ENCODE peak calls at places on chromosomes 11 and 22, in eight cellular contexts. One of them, this sample, is unnamed.
A peak's percentile ranks its signal among the peaks of the same experiment; 100 is the strongest.

GRCh38 chr11:2380807-2381350 is 3.8 kb downstream of the CD81 start:
- DNase-seq in endothelial cell: no peak
- DNase-seq in body of pancreas: peak; percentile 87
- DNase-seq in dorsolateral prefrontal cortex: no peak
- DNase-seq in CD4-positive, CD25-positive, alpha-beta regulatory T cell: no peak
- DNase-seq in naive B cell: no peak
- DNase-seq in dermis blood vessel endothelial cell: peak; percentile 76
- DNase-seq in heart right ventricle: peak; percentile 75
- DNase-seq in this sample: no peak

GRCh38 chr22:41234815-41235687 is 5.7 kb downstream of the CHADL start:
- DNase-seq in body of pancreas: no peak
- DNase-seq in dorsolateral prefrontal cortex: no peak
- DNase-seq in endothelial cell: no peak
- DNase-seq in heart right ventricle: no peak
- DNase-seq in naive B cell: no peak
- DNase-seq in CD4-positive, CD25-positive, alpha-beta regulatory T cell: no peak
- DNase-seq in dermis blood vessel endothelial cell: no peak
- DNase-seq in this sample: no peak

GRCh38 chr11:57458410-57459111 is 1.8 kb upstream of the RTN4RL2 start:
- DNase-seq in naive B cell: peak; percentile 45
- DNase-seq in dermis blood vessel endothelial cell: peak; percentile 56
- DNase-seq in dorsolateral prefrontal cortex: no peak
- DNase-seq in heart right ventricle: peak; percentile 52
- DNase-seq in CD4-positive, CD25-positive, alpha-beta regulatory T cell: peak; percentile 26
- DNase-seq in body of pancreas: peak; percentile 39
- DNase-seq in endothelial cell: peak; percentile 61
- DNase-seq in this sample: no peak

GRCh38 chr11:90229791-90230190 is 6.9 kb upstream of the CHORDC1 start:
- DNase-seq in heart right ventricle: no peak
- DNase-seq in body of pancreas: no peak
- DNase-seq in naive B cell: no peak
- DNase-seq in dermis blood vessel endothelial cell: no peak
- DNase-seq in endothelial cell: no peak
- DNase-seq in CD4-positive, CD25-positive, alpha-beta regulatory T cell: no peak
- DNase-seq in dorsolateral prefrontal cortex: no peak
- DNase-seq in this sample: no peak

GRCh38 chr11:91981995-91982394 is 242.6 kb upstream of the FAT3 start:
- DNase-seq in dorsolateral prefrontal cortex: no peak
- DNase-seq in endothelial cell: no peak
- DNase-seq in CD4-positive, CD25-positive, alpha-beta regulatory T cell: no peak
- DNase-seq in naive B cell: no peak
- DNase-seq in heart right ventricle: peak; percentile 19
- DNase-seq in dermis blood vessel endothelial cell: no peak
- DNase-seq in body of pancreas: peak; percentile 67
- DNase-seq in this sample: no peak

GRCh38 chr11:13818325-13818724 is 144.2 kb upstream of the SPON1 start:
- DNase-seq in dermis blood vessel endothelial cell: no peak
- DNase-seq in dorsolateral prefrontal cortex: no peak
- DNase-seq in CD4-positive, CD25-positive, alpha-beta regulatory T cell: no peak
- DNase-seq in naive B cell: no peak
- DNase-seq in endothelial cell: no peak
- DNase-seq in body of pancreas: no peak
- DNase-seq in heart right ventricle: no peak
- DNase-seq in this sample: no peak

GRCh38 chr22:32355760-32356159 is 1.9 kb upstream of the RFPL3 start:
- DNase-seq in endothelial cell: no peak
- DNase-seq in CD4-positive, CD25-positive, alpha-beta regulatory T cell: peak; percentile 6
- DNase-seq in naive B cell: no peak
- DNase-seq in body of pancreas: no peak
- DNase-seq in heart right ventricle: no peak
- DNase-seq in dorsolateral prefrontal cortex: no peak
- DNase-seq in dermis blood vessel endothelial cell: peak; percentile 33
- DNase-seq in this sample: no peak

GRCh38 chr22:31125521-31126117 is 2.9 kb downstream of the INPP5J start:
- DNase-seq in naive B cell: no peak
- DNase-seq in body of pancreas: no peak
- DNase-seq in CD4-positive, CD25-positive, alpha-beta regulatory T cell: no peak
- DNase-seq in dermis blood vessel endothelial cell: no peak
- DNase-seq in heart right ventricle: no peak
- DNase-seq in endothelial cell: no peak
- DNase-seq in dorsolateral prefrontal cortex: no peak
- DNase-seq in this sample: no peak

GRCh38 chr11:24005202-24005876 is 491.5 kb upstream of the LUZP2 start:
- DNase-seq in endothelial cell: no peak
- DNase-seq in naive B cell: no peak
- DNase-seq in dorsolateral prefrontal cortex: no peak
- DNase-seq in dermis blood vessel endothelial cell: no peak
- DNase-seq in body of pancreas: no peak
- DNase-seq in heart right ventricle: no peak
- DNase-seq in CD4-positive, CD25-positive, alpha-beta regulatory T cell: no peak
- DNase-seq in this sample: no peak

GRCh38 chr11:82557274-82557673 is 176.4 kb downstream of the FAM181B start:
- DNase-seq in dorsolateral prefrontal cortex: no peak
- DNase-seq in heart right ventricle: peak; percentile 11
- DNase-seq in body of pancreas: peak; percentile 36
- DNase-seq in CD4-positive, CD25-positive, alpha-beta regulatory T cell: no peak
- DNase-seq in dermis blood vessel endothelial cell: no peak
- DNase-seq in naive B cell: peak; percentile 72
- DNase-seq in endothelial cell: no peak
- DNase-seq in this sample: no peak

GRCh38 chr11:57574061-57574460 is 6.6 kb upstream of the UBE2L6 start:
- DNase-seq in endothelial cell: no peak
- DNase-seq in body of pancreas: no peak
- DNase-seq in dermis blood vessel endothelial cell: no peak
- DNase-seq in dorsolateral prefrontal cortex: no peak
- DNase-seq in naive B cell: no peak
- DNase-seq in CD4-positive, CD25-positive, alpha-beta regulatory T cell: no peak
- DNase-seq in heart right ventricle: no peak
- DNase-seq in this sample: no peak

GRCh38 chr22:39117585-39118191 is 20.6 kb downstream of the APOBEC3H start:
- DNase-seq in dorsolateral prefrontal cortex: no peak
- DNase-seq in CD4-positive, CD25-positive, alpha-beta regulatory T cell: peak; percentile 92
- DNase-seq in dermis blood vessel endothelial cell: peak; percentile 70
- DNase-seq in endothelial cell: peak; percentile 71
- DNase-seq in heart right ventricle: peak; percentile 32
- DNase-seq in naive B cell: peak; percentile 62
- DNase-seq in body of pancreas: peak; percentile 65
- DNase-seq in this sample: peak; percentile 58

GRCh38 chr22:42083119-42083518 is 3.6 kb downstream of the SMDT1 start:
- DNase-seq in CD4-positive, CD25-positive, alpha-beta regulatory T cell: no peak
- DNase-seq in body of pancreas: no peak
- DNase-seq in naive B cell: no peak
- DNase-seq in dermis blood vessel endothelial cell: no peak
- DNase-seq in heart right ventricle: no peak
- DNase-seq in endothelial cell: no peak
- DNase-seq in dorsolateral prefrontal cortex: no peak
- DNase-seq in this sample: no peak

GRCh38 chr11:64763804-64764611 is 4.2 kb upstream of the PYGM start:
- DNase-seq in body of pancreas: no peak
- DNase-seq in heart right ventricle: no peak
- DNase-seq in endothelial cell: no peak
- DNase-seq in naive B cell: peak; percentile 85
- DNase-seq in dermis blood vessel endothelial cell: no peak
- DNase-seq in CD4-positive, CD25-positive, alpha-beta regulatory T cell: peak; percentile 88
- DNase-seq in dorsolateral prefrontal cortex: no peak
- DNase-seq in this sample: peak; percentile 51

GRCh38 chr11:100403817-100404216 is 283.3 kb upstream of the ARHGAP42 start:
- DNase-seq in dermis blood vessel endothelial cell: no peak
- DNase-seq in dorsolateral prefrontal cortex: no peak
- DNase-seq in endothelial cell: no peak
- DNase-seq in naive B cell: no peak
- DNase-seq in heart right ventricle: no peak
- DNase-seq in CD4-positive, CD25-positive, alpha-beta regulatory T cell: no peak
- DNase-seq in body of pancreas: no peak
- DNase-seq in this sample: no peak